ENCODE peak calls at places on chromosomes 4 and X, in five cellular contexts. B, C, K, U and W are unnamed samples.

GRCh38 chr4:182346675-182347375 is 103.6 kb downstream of the TENM3 start:
- DNase-seq in U (no peak), B (no peak), C (no peak), K (no peak), W (no peak)

GRCh38 chrX:134688839-134689238 is 30.6 kb upstream of the PLAC1 start:
- DNase-seq in K (peak; percentile 29), U (no peak), C (peak; percentile 74), B (no peak), W (peak; percentile 77)

GRCh38 chrX:78314561-78314960 is 12.8 kb downstream of the CYSLTR1 start:
- DNase-seq in B (no peak), U (no peak), K (no peak), C (peak; percentile 63), W (peak; percentile 78)

GRCh38 chr4:76007089-76007559 is at the start of gene CXCL9:
- DNase-seq in K (no peak), C (peak; percentile 69), B (no peak), U (no peak), W (peak; percentile 87)

GRCh38 chrX:120000490-120001246 is 57.1 kb upstream of the NKAP start:
- DNase-seq in C (no peak), U (no peak), B (no peak), K (no peak), W (peak; percentile 53)

GRCh38 chr4:23423540-23423939 is 466.3 kb downstream of the PPARGC1A start:
- DNase-seq in K (no peak), U (no peak), C (no peak), B (no peak), W (no peak)

GRCh38 chr4:125676583-125676982 is 361.8 kb downstream of the FAT4 start:
- DNase-seq in B (no peak), K (no peak), C (no peak), U (no peak), W (no peak)

GRCh38 chr4:6986067-6986780 is 56.9 kb upstream of the TADA2B start:
- DNase-seq in B (peak; percentile 55), U (peak; percentile 78), C (peak; percentile 26), K (peak; percentile 75), W (peak; percentile 18)

GRCh38 chr4:18398661-18399060 is 377.1 kb upstream of the LCORL start:
- DNase-seq in B (no peak), U (no peak), K (no peak), C (no peak), W (no peak)

GRCh38 chr4:173494013-173494970 is 35.7 kb downstream of the HAND2 start:
- DNase-seq in C (peak; percentile 66), K (peak; percentile 67), B (peak; percentile 49), U (peak; percentile 87), W (peak; percentile 53)

GRCh38 chr4:182219400-182219799 is 23.8 kb upstream of the TENM3 start:
- DNase-seq in K (peak; percentile 35), B (no peak), C (no peak), U (no peak), W (no peak)

GRCh38 chr4:154503598-154503997 is 12.0 kb upstream of the DCHS2 start:
- DNase-seq in U (no peak), K (peak; percentile 33), C (peak; percentile 28), B (no peak), W (peak; percentile 64)

GRCh38 chrX:16199343-16199742 is 32.1 kb downstream of the MAGEB17 start:
- DNase-seq in C (no peak), B (no peak), U (no peak), K (no peak), W (no peak)

GRCh38 chr4:153649572-153649991 is 34.5 kb upstream of the TLR2 start:
- DNase-seq in B (no peak), K (peak; percentile 24), U (no peak), C (peak; percentile 61), W (peak; percentile 61)

GRCh38 chr4:182901337-182901736 is 15.8 kb downstream of the DCTD start:
- DNase-seq in K (no peak), B (no peak), C (no peak), U (no peak), W (no peak)

GRCh38 chr4:185384877-185385465 is 10.8 kb downstream of the LRP2BP start:
- DNase-seq in U (no peak), K (peak; percentile 49), C (no peak), B (no peak), W (no peak)

GRCh38 chr4:25970241-25970675 is 56.2 kb downstream of the SMIM20 start:
- DNase-seq in K (peak; percentile 45), B (no peak), U (peak; percentile 69), C (no peak), W (peak; percentile 23)

GRCh38 chr4:13267091-13267490 is 217.0 kb downstream of the RAB28 start:
- DNase-seq in U (no peak), C (no peak), B (no peak), K (no peak), W (no peak)

GRCh38 chrX:100410901-100411801 is 1.1 kb upstream of the PCDH19 start:
- DNase-seq in B (no peak), K (no peak), C (no peak), U (peak; percentile 63), W (no peak)

GRCh38 chr4:112411781-112412281 is 104.1 kb downstream of the NEUROG2 start:
- DNase-seq in C (no peak), U (no peak), K (no peak), B (no peak), W (no peak)

GRCh38 chr4:83639849-83640493 is 104.1 kb downstream of the GPAT3 start:
- DNase-seq in B (peak; percentile 69), U (no peak), C (peak; percentile 64), K (peak; percentile 90), W (peak; percentile 77)

GRCh38 chrX:68633981-68634380 is 13.5 kb upstream of the STARD8 start:
- DNase-seq in C (no peak), K (no peak), U (no peak), B (no peak), W (no peak)

GRCh38 chr4:7939377-7940108 is at the start of gene AFAP1:
- DNase-seq in K (peak; percentile 86), C (peak; percentile 83), B (peak; percentile 73), U (peak; percentile 94), W (peak; percentile 59)

GRCh38 chr4:18109677-18110076 is 88.1 kb upstream of the LCORL start:
- DNase-seq in K (no peak), B (no peak), U (no peak), C (no peak), W (no peak)

GRCh38 chr4:33512397-33512796 is 2731.9 kb downstream of the ARAP2 start:
- DNase-seq in K (no peak), C (no peak), U (no peak), B (no peak), W (no peak)

GRCh38 chrX:43958529-43958928 is 14.7 kb downstream of the NDP start:
- DNase-seq in K (peak; percentile 89), C (peak; percentile 68), U (no peak), B (peak; percentile 35), W (peak; percentile 77)

GRCh38 chr4:184090571-184090970 is 127.1 kb downstream of the ENPP6 start:
- DNase-seq in C (no peak), K (no peak), U (no peak), B (no peak), W (no peak)
- H3K4me3 ChIP-seq in C (no peak overlapping the region), K (no peak overlapping the region), U (no peak overlapping the region), B (no peak overlapping the region), W (no peak overlapping the region)

DNA sequence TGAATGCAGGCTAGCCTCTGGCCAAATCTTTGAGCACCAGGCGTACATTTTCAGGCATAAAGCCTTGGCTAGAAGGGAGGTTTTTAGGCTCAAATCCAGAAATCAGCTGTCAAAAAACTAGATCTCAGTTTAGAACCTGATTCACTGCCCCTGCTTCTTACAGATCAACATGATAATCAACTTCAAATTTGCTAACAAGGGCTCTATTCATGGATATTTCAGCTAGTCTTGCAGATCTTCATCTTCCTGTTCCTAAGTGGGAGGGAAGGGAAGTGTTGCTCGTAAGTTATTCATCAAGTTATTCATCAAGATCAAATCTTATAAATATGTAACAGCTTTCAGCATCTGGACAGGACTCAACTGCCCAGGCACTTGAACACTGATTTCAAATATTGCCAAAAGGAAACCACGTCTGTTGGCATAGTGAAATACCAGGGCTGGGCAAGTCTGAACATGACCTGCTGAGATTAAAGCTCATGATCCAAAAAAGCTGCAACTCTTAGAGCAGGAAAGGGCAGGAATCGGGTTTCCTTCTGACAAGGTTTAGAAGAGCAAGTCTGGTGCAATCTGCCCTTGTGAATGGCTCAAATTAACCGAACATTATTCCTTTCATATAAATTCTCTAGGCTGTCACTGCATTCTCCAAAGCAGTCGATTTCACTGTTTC is 200.3 kb downstream of the PDGFC start:
- DNase-seq in B (no peak), C (peak; percentile 99), U (no peak), K (peak; percentile 78), W (peak; percentile 100)
- H3K4me3 ChIP-seq in B (peak overlapping the region; percentile 46), C (peak overlapping the region; percentile 18), U (peak overlapping the region; percentile 29), K (peak overlapping the region; percentile 8), W (no peak overlapping the region)

DNA sequence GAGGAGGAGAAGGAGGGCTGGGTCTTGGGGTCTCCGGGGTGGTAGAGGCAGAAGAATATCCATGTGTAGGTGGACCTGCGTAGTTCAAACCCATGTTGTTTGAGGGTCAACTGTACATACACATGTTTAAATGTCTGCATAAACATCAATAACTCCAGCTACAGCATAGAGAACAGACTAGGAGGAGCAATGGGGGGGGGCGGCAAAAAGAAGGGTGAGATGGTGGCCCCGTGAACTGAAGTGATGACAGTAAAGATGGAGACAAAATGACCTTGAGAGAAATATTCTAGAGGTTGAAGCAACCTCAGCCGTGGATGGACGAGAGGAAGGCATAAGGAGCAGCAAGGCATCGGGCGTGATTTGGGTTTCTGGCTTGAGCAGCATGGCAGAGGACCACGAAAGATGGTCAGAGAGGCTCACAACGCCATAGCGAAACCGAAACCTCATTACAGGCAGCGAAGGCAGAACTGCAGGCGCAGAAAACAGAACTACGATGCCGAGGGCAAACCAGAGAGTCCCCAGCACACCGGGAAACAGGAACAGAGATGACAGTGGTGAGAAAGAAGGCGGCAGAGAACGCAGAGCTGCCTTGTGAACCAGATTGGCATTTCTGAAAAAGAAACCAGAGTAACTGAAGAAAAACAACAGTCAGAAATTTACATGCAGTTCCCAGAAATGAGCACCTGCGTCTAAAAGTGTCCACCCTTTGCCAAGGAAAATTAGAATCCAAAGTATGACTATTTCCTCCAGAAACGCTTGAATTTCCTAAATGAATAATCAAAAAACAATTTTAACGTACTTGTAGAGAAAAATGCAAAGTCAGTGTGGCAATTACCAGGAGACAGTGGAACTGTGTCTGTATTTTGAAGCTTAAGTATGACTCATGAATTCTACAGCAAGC is 50.2 kb upstream of the ENPP6 start:
- DNase-seq in U (no peak), C (peak; percentile 86), K (peak; percentile 94), B (peak; percentile 30), W (peak; percentile 88)
- H3K4me3 ChIP-seq in U (peak overlapping the region; percentile 24), C (no peak overlapping the region), K (peak overlapping the region; percentile 27), B (peak overlapping the region; percentile 43), W (no peak overlapping the region)

GRCh38 chrX:40313269-40313668 is 215.5 kb upstream of the BCOR start:
- DNase-seq in U (no peak), K (no peak), C (no peak), B (no peak), W (no peak)

GRCh38 chrX:40318796-40319195 is 221.0 kb upstream of the BCOR start:
- DNase-seq in U (peak; percentile 42), C (no peak), B (no peak), K (no peak), W (no peak)

GRCh38 chrX:40314070-40314469 is 216.3 kb upstream of the BCOR start:
- DNase-seq in U (no peak), C (no peak), K (no peak), B (no peak), W (no peak)

GRCh38 chrX:40318076-40318475 is 220.3 kb upstream of the BCOR start:
- DNase-seq in K (no peak), B (no peak), C (no peak), U (peak; percentile 11), W (no peak)

DNA sequence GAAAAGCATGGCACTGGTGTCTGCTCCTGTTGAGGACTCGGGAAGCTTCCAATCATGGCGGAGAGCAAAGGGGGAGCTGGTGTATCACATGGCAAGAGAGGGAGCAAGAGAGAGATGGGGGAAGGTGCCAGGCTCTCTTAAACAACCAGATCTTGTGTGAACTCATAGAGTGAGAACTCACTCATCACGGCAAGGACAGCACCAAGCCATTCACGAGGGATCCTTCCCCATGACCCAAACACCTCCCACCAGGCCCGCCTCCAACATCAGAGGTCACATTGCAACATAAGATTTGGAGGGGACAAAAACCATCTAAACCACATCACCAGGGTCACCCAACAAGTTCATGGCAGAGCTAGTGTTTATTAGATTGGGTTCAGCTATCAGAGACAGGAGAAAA is 218.7 kb upstream of the BCOR start:
- DNase-seq in C (no peak), U (no peak), B (no peak), K (no peak), W (no peak)
- H3K4me3 ChIP-seq in C (no peak overlapping the region), U (no peak overlapping the region), B (no peak overlapping the region), K (no peak overlapping the region), W (no peak overlapping the region)